ENCODE peak calls at places on chromosome 10, in seven cellular contexts. One of them, this sample, is unnamed.

GRCh38 chr10:72659694-72660093 is 32.2 kb upstream of the MCU start:
- DNase-seq in CD8-positive, alpha-beta T cell: no peak
- DNase-seq in neuronal stem cell: no peak
- DNase-seq in stimulated activated CD4-positive, alpha-beta T cell treated with anti-CD3 and anti-CD28 coated beads, Interleukin-1b, Interleukin-23, amount 100 ng/mL, for 1 hour: no peak
- DNase-seq in NCI-H1092: no peak
- DNase-seq in NCI-H1417: no peak
- DNase-seq in stromal cell of bone marrow: no peak
- DNase-seq in this sample: no peak

GRCh38 chr10:101139421-101139911 is 8.4 kb downstream of the TLX1 start:
- DNase-seq in CD8-positive, alpha-beta T cell: no peak
- DNase-seq in neuronal stem cell: no peak
- DNase-seq in stimulated activated CD4-positive, alpha-beta T cell treated with anti-CD3 and anti-CD28 coated beads, Interleukin-1b, Interleukin-23, amount 100 ng/mL, for 1 hour: no peak
- DNase-seq in NCI-H1092: no peak
- DNase-seq in NCI-H1417: no peak
- DNase-seq in stromal cell of bone marrow: no peak
- DNase-seq in this sample: no peak

GRCh38 chr10:74746813-74747212 is 79.6 kb upstream of the KAT6B start:
- DNase-seq in CD8-positive, alpha-beta T cell: no peak
- DNase-seq in neuronal stem cell: no peak
- DNase-seq in stimulated activated CD4-positive, alpha-beta T cell treated with anti-CD3 and anti-CD28 coated beads, Interleukin-1b, Interleukin-23, amount 100 ng/mL, for 1 hour: no peak
- DNase-seq in NCI-H1092: no peak
- DNase-seq in NCI-H1417: no peak
- DNase-seq in stromal cell of bone marrow: no peak
- DNase-seq in this sample: no peak

GRCh38 chr10:84395581-84395980 is 67.2 kb downstream of the CCSER2 start:
- DNase-seq in CD8-positive, alpha-beta T cell: no peak
- DNase-seq in neuronal stem cell: no peak
- DNase-seq in stimulated activated CD4-positive, alpha-beta T cell treated with anti-CD3 and anti-CD28 coated beads, Interleukin-1b, Interleukin-23, amount 100 ng/mL, for 1 hour: no peak
- DNase-seq in NCI-H1092: no peak
- DNase-seq in NCI-H1417: no peak
- DNase-seq in stromal cell of bone marrow: no peak
- DNase-seq in this sample: no peak

GRCh38 chr10:90418869-90419652 is 438.8 kb downstream of the HTR7 start:
- DNase-seq in CD8-positive, alpha-beta T cell: no peak
- DNase-seq in neuronal stem cell: no peak
- DNase-seq in stimulated activated CD4-positive, alpha-beta T cell treated with anti-CD3 and anti-CD28 coated beads, Interleukin-1b, Interleukin-23, amount 100 ng/mL, for 1 hour: no peak
- DNase-seq in NCI-H1092: no peak
- DNase-seq in NCI-H1417: no peak
- DNase-seq in stromal cell of bone marrow: peak; percentile 62
- DNase-seq in this sample: no peak

GRCh38 chr10:116587878-116588590 is 2.7 kb upstream of the PNLIPRP1 start:
- DNase-seq in CD8-positive, alpha-beta T cell: no peak
- DNase-seq in neuronal stem cell: no peak
- DNase-seq in stimulated activated CD4-positive, alpha-beta T cell treated with anti-CD3 and anti-CD28 coated beads, Interleukin-1b, Interleukin-23, amount 100 ng/mL, for 1 hour: no peak
- DNase-seq in NCI-H1092: no peak
- DNase-seq in NCI-H1417: no peak
- DNase-seq in stromal cell of bone marrow: no peak
- DNase-seq in this sample: no peak

GRCh38 chr10:113711142-113711541 is 31.4 kb downstream of the CASP7 start:
- DNase-seq in CD8-positive, alpha-beta T cell: no peak
- DNase-seq in neuronal stem cell: no peak
- DNase-seq in stimulated activated CD4-positive, alpha-beta T cell treated with anti-CD3 and anti-CD28 coated beads, Interleukin-1b, Interleukin-23, amount 100 ng/mL, for 1 hour: no peak
- DNase-seq in NCI-H1092: no peak
- DNase-seq in NCI-H1417: peak; percentile 22
- DNase-seq in stromal cell of bone marrow: no peak
- DNase-seq in this sample: no peak

GRCh38 chr10:12513003-12513365 is 163.6 kb downstream of the CAMK1D start:
- DNase-seq in CD8-positive, alpha-beta T cell: no peak
- DNase-seq in neuronal stem cell: no peak
- DNase-seq in stimulated activated CD4-positive, alpha-beta T cell treated with anti-CD3 and anti-CD28 coated beads, Interleukin-1b, Interleukin-23, amount 100 ng/mL, for 1 hour: no peak
- DNase-seq in NCI-H1092: peak; percentile 91
- DNase-seq in NCI-H1417: no peak
- DNase-seq in stromal cell of bone marrow: no peak
- DNase-seq in this sample: peak; percentile 87

GRCh38 chr10:51733061-51733460 is 33.7 kb upstream of the CSTF2T start:
- DNase-seq in CD8-positive, alpha-beta T cell: no peak
- DNase-seq in neuronal stem cell: no peak
- DNase-seq in stimulated activated CD4-positive, alpha-beta T cell treated with anti-CD3 and anti-CD28 coated beads, Interleukin-1b, Interleukin-23, amount 100 ng/mL, for 1 hour: no peak
- DNase-seq in NCI-H1092: no peak
- DNase-seq in NCI-H1417: no peak
- DNase-seq in stromal cell of bone marrow: peak; percentile 3
- DNase-seq in this sample: no peak

GRCh38 chr10:132394201-132394811 is 2.7 kb upstream of the PWWP2B start:
- DNase-seq in CD8-positive, alpha-beta T cell: no peak
- DNase-seq in neuronal stem cell: no peak
- DNase-seq in stimulated activated CD4-positive, alpha-beta T cell treated with anti-CD3 and anti-CD28 coated beads, Interleukin-1b, Interleukin-23, amount 100 ng/mL, for 1 hour: no peak
- DNase-seq in NCI-H1092: no peak
- DNase-seq in NCI-H1417: no peak
- DNase-seq in stromal cell of bone marrow: no peak
- DNase-seq in this sample: no peak

GRCh38 chr10:23886355-23886754 is 322.6 kb upstream of the KIAA1217 start:
- DNase-seq in CD8-positive, alpha-beta T cell: no peak
- DNase-seq in neuronal stem cell: peak; percentile 8
- DNase-seq in stimulated activated CD4-positive, alpha-beta T cell treated with anti-CD3 and anti-CD28 coated beads, Interleukin-1b, Interleukin-23, amount 100 ng/mL, for 1 hour: no peak
- DNase-seq in NCI-H1092: no peak
- DNase-seq in NCI-H1417: peak; percentile 1
- DNase-seq in stromal cell of bone marrow: no peak
- DNase-seq in this sample: no peak

GRCh38 chr10:86747796-86748581 is 8.4 kb upstream of the BMPR1A start:
- DNase-seq in CD8-positive, alpha-beta T cell: no peak
- DNase-seq in neuronal stem cell: no peak
- DNase-seq in stimulated activated CD4-positive, alpha-beta T cell treated with anti-CD3 and anti-CD28 coated beads, Interleukin-1b, Interleukin-23, amount 100 ng/mL, for 1 hour: no peak
- DNase-seq in NCI-H1092: no peak
- DNase-seq in NCI-H1417: peak; percentile 18
- DNase-seq in stromal cell of bone marrow: no peak
- DNase-seq in this sample: no peak

GRCh38 chr10:35027567-35027966 is 62.6 kb downstream of the CUL2 start:
- DNase-seq in CD8-positive, alpha-beta T cell: no peak
- DNase-seq in neuronal stem cell: no peak
- DNase-seq in stimulated activated CD4-positive, alpha-beta T cell treated with anti-CD3 and anti-CD28 coated beads, Interleukin-1b, Interleukin-23, amount 100 ng/mL, for 1 hour: no peak
- DNase-seq in NCI-H1092: no peak
- DNase-seq in NCI-H1417: peak; percentile 9
- DNase-seq in stromal cell of bone marrow: peak; percentile 13
- DNase-seq in this sample: peak; percentile 0

GRCh38 chr10:21194510-21194993 is 297.4 kb upstream of the NEBL start:
- DNase-seq in CD8-positive, alpha-beta T cell: no peak
- DNase-seq in neuronal stem cell: no peak
- DNase-seq in stimulated activated CD4-positive, alpha-beta T cell treated with anti-CD3 and anti-CD28 coated beads, Interleukin-1b, Interleukin-23, amount 100 ng/mL, for 1 hour: no peak
- DNase-seq in NCI-H1092: no peak
- DNase-seq in NCI-H1417: peak; percentile 3
- DNase-seq in stromal cell of bone marrow: no peak
- DNase-seq in this sample: no peak

GRCh38 chr10:51048792-51049191 is 25.5 kb upstream of the PRKG1 start:
- DNase-seq in CD8-positive, alpha-beta T cell: no peak
- DNase-seq in neuronal stem cell: no peak
- DNase-seq in stimulated activated CD4-positive, alpha-beta T cell treated with anti-CD3 and anti-CD28 coated beads, Interleukin-1b, Interleukin-23, amount 100 ng/mL, for 1 hour: no peak
- DNase-seq in NCI-H1092: no peak
- DNase-seq in NCI-H1417: no peak
- DNase-seq in stromal cell of bone marrow: no peak
- DNase-seq in this sample: no peak

GRCh38 chr10:29895436-29895835 is 163.9 kb downstream of the JCAD start:
- DNase-seq in CD8-positive, alpha-beta T cell: no peak
- DNase-seq in neuronal stem cell: peak; percentile 12
- DNase-seq in stimulated activated CD4-positive, alpha-beta T cell treated with anti-CD3 and anti-CD28 coated beads, Interleukin-1b, Interleukin-23, amount 100 ng/mL, for 1 hour: no peak
- DNase-seq in NCI-H1092: no peak
- DNase-seq in NCI-H1417: no peak
- DNase-seq in stromal cell of bone marrow: peak; percentile 91
- DNase-seq in this sample: no peak

GRCh38 chr10:8416755-8417154 is 362.3 kb downstream of the GATA3 start:
- DNase-seq in CD8-positive, alpha-beta T cell: peak; percentile 17
- DNase-seq in neuronal stem cell: no peak
- DNase-seq in stimulated activated CD4-positive, alpha-beta T cell treated with anti-CD3 and anti-CD28 coated beads, Interleukin-1b, Interleukin-23, amount 100 ng/mL, for 1 hour: no peak
- DNase-seq in NCI-H1092: no peak
- DNase-seq in NCI-H1417: no peak
- DNase-seq in stromal cell of bone marrow: no peak
- DNase-seq in this sample: no peak

GRCh38 chr10:5071411-5072198 is 22.6 kb upstream of the AKR1C3 start:
- DNase-seq in CD8-positive, alpha-beta T cell: no peak
- DNase-seq in neuronal stem cell: peak; percentile 35
- DNase-seq in stimulated activated CD4-positive, alpha-beta T cell treated with anti-CD3 and anti-CD28 coated beads, Interleukin-1b, Interleukin-23, amount 100 ng/mL, for 1 hour: no peak
- DNase-seq in NCI-H1092: no peak
- DNase-seq in NCI-H1417: peak; percentile 72
- DNase-seq in stromal cell of bone marrow: peak; percentile 98
- DNase-seq in this sample: no peak

GRCh38 chr10:50470798-50471582 is 152.8 kb downstream of the SGMS1 start:
- DNase-seq in CD8-positive, alpha-beta T cell: no peak
- DNase-seq in neuronal stem cell: no peak
- DNase-seq in stimulated activated CD4-positive, alpha-beta T cell treated with anti-CD3 and anti-CD28 coated beads, Interleukin-1b, Interleukin-23, amount 100 ng/mL, for 1 hour: no peak
- DNase-seq in NCI-H1092: no peak
- DNase-seq in NCI-H1417: no peak
- DNase-seq in stromal cell of bone marrow: no peak
- DNase-seq in this sample: peak; percentile 75